ENCODE peak calls at places on chromosomes 1 and 21, in four cellular contexts. C, E, W and Z are unnamed samples.

GRCh38 chr1:181129771-181130606 is 41.5 kb downstream of the IER5 start:
- DNase-seq in W (no peak), C (no peak), E (no peak), Z (peak)

GRCh38 chr1:18547460-18547859 is 66.7 kb downstream of the KLHDC7A start:
- DNase-seq in W (no peak), C (no peak), E (no peak), Z (no peak)

GRCh38 chr1:165508291-165508690 is 35.5 kb upstream of the LRRC52 start:
- DNase-seq in C (no peak), E (no peak), W (no peak), Z (no peak)

GRCh38 chr1:19809044-19809750 is 5.9 kb downstream of the RNF186 start:
- DNase-seq in C (no peak), E (no peak), W (no peak), Z (no peak)

GRCh38 chr1:220685879-220686278 is 4.3 kb upstream of the C1orf115 start:
- DNase-seq in W (no peak), E (no peak), C (no peak), Z (no peak)

GRCh38 chr1:54795841-54796468 is 5.2 kb downstream of the TTC22 start:
- DNase-seq in C (no peak), E (no peak), W (no peak), Z (no peak)

GRCh38 chr1:147700042-147700711 is 29.9 kb upstream of the ACP6 start:
- DNase-seq in E (peak), W (peak), C (peak), Z (peak)

GRCh38 chr1:111541721-111542120 is 38.3 kb upstream of the ADORA3 start:
- DNase-seq in W (no peak), E (no peak), C (no peak), Z (no peak)

GRCh38 chr1:94156226-94156625 is 35.3 kb upstream of the ABCA4 start:
- DNase-seq in E (no peak), C (no peak), W (no peak), Z (no peak)

GRCh38 chr1:215523906-215524305 is 43.2 kb upstream of the KCTD3 start:
- DNase-seq in E (no peak), C (no peak), W (no peak), Z (no peak)

GRCh38 chr21:35850542-35851103 is 209.7 kb downstream of the SETD4 start:
- DNase-seq in W (no peak), C (no peak), E (no peak), Z (no peak)

GRCh38 chr1:51061231-51061943 is 40.6 kb upstream of the C1orf185 start:
- DNase-seq in C (no peak), W (no peak), E (no peak), Z (no peak)

GRCh38 chr1:1841575-1841991 is 49.3 kb downstream of the GNB1 start:
- DNase-seq in W (no peak), C (no peak), E (no peak), Z (no peak)

GRCh38 chr1:47782414-47783165 is 214.6 kb downstream of the TRABD2B start:
- DNase-seq in C (no peak), W (no peak), E (no peak), Z (no peak)

GRCh38 chr1:112044745-112045144 is 55.3 kb upstream of the KCND3 start:
- DNase-seq in C (no peak), W (no peak), E (no peak), Z (no peak)

GRCh38 chr1:24294228-24294672 is 24.9 kb upstream of the GRHL3 start:
- DNase-seq in C (no peak), E (no peak), W (no peak), Z (peak)

GRCh38 chr1:24963943-24964677 is 34.0 kb upstream of the RUNX3 start:
- DNase-seq in W (no peak), C (no peak), E (no peak), Z (no peak)

GRCh38 chr1:157485793-157486192 is 66.5 kb downstream of the FCRL5 start:
- DNase-seq in E (no peak), W (no peak), C (no peak), Z (no peak)

GRCh38 chr1:155463865-155464264 is 98.7 kb downstream of the ASH1L start:
- DNase-seq in W (no peak), E (no peak), C (no peak), Z (no peak)

GRCh38 chr1:17874665-17875064 is 119.5 kb downstream of the ACTL8 start:
- DNase-seq in C (no peak), E (no peak), W (no peak), Z (no peak)

GRCh38 chr1:218925777-218926176 is 247.9 kb upstream of the LYPLAL1 start:
- DNase-seq in E (no peak), C (no peak), W (no peak), Z (no peak)

GRCh38 chr1:28447674-28448073 is 58.2 kb upstream of the RCC1 start:
- DNase-seq in C (no peak), W (no peak), E (no peak), Z (no peak)

GRCh38 chr21:45051580-45052434 is 22.6 kb upstream of the ADARB1 start:
- DNase-seq in W (no peak), E (no peak), C (no peak), Z (no peak)

GRCh38 chr1:167175901-167176300 is 44.8 kb upstream of the POU2F1 start:
- DNase-seq in E (no peak), C (no peak), W (no peak), Z (no peak)

GRCh38 chr1:232876506-232877360 is 71.5 kb downstream of the MAP10 start:
- DNase-seq in W (no peak), E (no peak), C (no peak), Z (no peak)

GRCh38 chr21:46397211-46397905 is 61.3 kb upstream of the DIP2A start:
- DNase-seq in W (no peak), E (no peak), C (no peak), Z (no peak)

GRCh38 chr1:143699731-143700130 is 272.1 kb downstream of the FAM72C start:
- DNase-seq in W (no peak), E (no peak), C (no peak), Z (no peak)

GRCh38 chr1:155126494-155127104 is 1.1 kb upstream of the EFNA1 start:
- DNase-seq in W (no peak), E (no peak), C (no peak), Z (no peak)

GRCh38 chr1:204599098-204599497 is 82.9 kb downstream of the MDM4 start:
- DNase-seq in C (no peak), W (no peak), E (no peak), Z (no peak)

GRCh38 chr21:17463441-17463840 is 49.4 kb upstream of the CXADR start:
- DNase-seq in E (no peak), W (no peak), C (no peak), Z (no peak)

GRCh38 chr21:37582613-37583012 is 216.0 kb downstream of the DYRK1A start:
- DNase-seq in C (no peak), E (peak), W (no peak), Z (peak)

GRCh38 chr21:26388731-26389231 is 184.3 kb downstream of the CYYR1 start:
- DNase-seq in W (no peak), C (no peak), E (no peak), Z (no peak)

GRCh38 chr1:54500030-54500389 is 48.0 kb upstream of the ACOT11 start:
- DNase-seq in C (no peak), W (no peak), E (no peak), Z (no peak)

GRCh38 chr1:165287329-165287728 is 69.2 kb downstream of the LMX1A start:
- DNase-seq in E (no peak), W (no peak), C (no peak), Z (no peak)

GRCh38 chr1:50147451-50147850 is 38.7 kb downstream of the ELAVL4 start:
- DNase-seq in E (no peak), W (no peak), C (no peak), Z (no peak)

GRCh38 chr1:8047686-8048522 is 21.8 kb upstream of the ERRFI1 start:
- DNase-seq in W (no peak), C (no peak), E (no peak), Z (peak)